ENCODE peak calls at places on chromosomes 12 and 14, in ten cellular contexts. E is caudate nucleus; H is H1; P is effector memory CD4-positive, alpha-beta T cell; G is activated naive CD4-positive, alpha-beta T cell; T is HuH-7; M is iris pigment epithelial cell; F is retina; Y is activated CD8-positive, alpha-beta memory T cell treated with anti-CD3 and anti-CD28 coated beads for 24 hours; L is SW480. Z is an unnamed sample.

GRCh38 chr12:75720807-75721206 is 209.4 kb upstream of the KRR1 start:
- DNase-seq in E (no peak), H (no peak), P (no peak), G (no peak), T (no peak), M (no peak), F (no peak), Y (no peak), L (no peak), Z (peak)

GRCh38 chr12:62625238-62625637 is 158.6 kb downstream of the MON2 start:
- DNase-seq in E (no peak), H (no peak), P (no peak), G (no peak), T (peak), M (peak), F (no peak), Y (no peak), L (no peak), Z (no peak)

GRCh38 chr12:29286081-29286800 is 94.7 kb downstream of the ERGIC2 start:
- DNase-seq in E (no peak), H (no peak), P (no peak), G (no peak), T (no peak), M (peak), F (no peak), Y (no peak), L (no peak), Z (no peak)

GRCh38 chr12:47270782-47271664 is 191.3 kb upstream of the AMIGO2 start:
- DNase-seq in E (no peak), H (no peak), P (no peak), G (no peak), T (no peak), M (peak), F (no peak), Y (no peak), L (peak), Z (peak)

GRCh38 chr14:89618309-89618708 is 201.3 kb upstream of the FOXN3 start:
- DNase-seq in E (no peak), H (no peak), P (no peak), G (no peak), T (peak), M (peak), F (peak), Y (no peak), L (peak), Z (no peak)

GRCh38 chr14:70780396-70781075 is 28.8 kb downstream of the MAP3K9 start:
- DNase-seq in E (no peak), H (no peak), P (no peak), G (no peak), T (no peak), M (no peak), F (no peak), Y (no peak), L (no peak), Z (no peak)

GRCh38 chr12:38823743-38824142 is 81.6 kb downstream of the CPNE8 start:
- DNase-seq in E (no peak), H (no peak), P (no peak), G (no peak), T (no peak), M (no peak), F (no peak), Y (no peak), L (no peak), Z (no peak)

GRCh38 chr12:41019461-41019860 is 168.7 kb upstream of the PDZRN4 start:
- DNase-seq in E (no peak), H (no peak), P (no peak), G (no peak), T (no peak), M (no peak), F (no peak), Y (no peak), L (no peak), Z (no peak)

GRCh38 chr12:124786065-124786964 is 77.3 kb downstream of the SCARB1 start:
- DNase-seq in E (peak), H (peak), P (no peak), G (no peak), T (no peak), M (peak), F (peak), Y (no peak), L (no peak), Z (peak)

GRCh38 chr12:51951843-51952722 is 584 bp downstream of the ACVR1B start:
- DNase-seq in E (no peak), H (no peak), P (no peak), G (no peak), T (no peak), M (no peak), F (peak), Y (peak), L (no peak), Z (peak)

GRCh38 chr12:96571101-96571862 is 81.9 kb downstream of the CFAP54 start:
- DNase-seq in E (no peak), H (no peak), P (no peak), G (no peak), T (no peak), M (peak), F (no peak), Y (no peak), L (no peak), Z (no peak)

GRCh38 chr12:69933115-69933552 is 108.1 kb downstream of the MYRFL start:
- DNase-seq in E (no peak), H (peak), P (no peak), G (no peak), T (no peak), M (no peak), F (peak), Y (no peak), L (no peak), Z (no peak)

GRCh38 chr12:108855284-108856169 is 1.9 kb downstream of the SSH1 start:
- DNase-seq in E (no peak), H (no peak), P (no peak), G (no peak), T (no peak), M (peak), F (no peak), Y (no peak), L (no peak), Z (no peak)

GRCh38 chr14:70873627-70874026 is 33.6 kb upstream of the PCNX1 start:
- DNase-seq in E (no peak), H (no peak), P (no peak), G (no peak), T (no peak), M (no peak), F (no peak), Y (no peak), L (no peak), Z (no peak)

GRCh38 chr14:53710615-53711014 is 246.0 kb downstream of the BMP4 start:
- DNase-seq in E (no peak), H (no peak), P (no peak), G (no peak), T (no peak), M (no peak), F (no peak), Y (no peak), L (no peak), Z (no peak)

GRCh38 chr14:90204516-90204915 is 51.8 kb upstream of the PSMC1 start:
- DNase-seq in E (no peak), H (no peak), P (no peak), G (no peak), T (no peak), M (no peak), F (no peak), Y (no peak), L (no peak), Z (no peak)

GRCh38 chr12:102294568-102294967 is 96.9 kb upstream of the PMCH start:
- DNase-seq in E (no peak), H (no peak), P (no peak), G (no peak), T (no peak), M (no peak), F (no peak), Y (no peak), L (no peak), Z (no peak)

GRCh38 chr12:101713930-101714329 is 16.5 kb downstream of the CHPT1 start:
- DNase-seq in E (no peak), H (no peak), P (no peak), G (no peak), T (no peak), M (no peak), F (no peak), Y (no peak), L (no peak), Z (no peak)

GRCh38 chr14:91413547-91414474 is 3.8 kb downstream of the CCDC88C start:
- DNase-seq in E (no peak), H (peak), P (peak), G (no peak), T (no peak), M (no peak), F (no peak), Y (no peak), L (no peak), Z (peak)

GRCh38 chr12:76236640-76237039 is 111.6 kb downstream of the BBS10 start:
- DNase-seq in E (no peak), H (no peak), P (no peak), G (no peak), T (no peak), M (peak), F (no peak), Y (no peak), L (no peak), Z (peak)

GRCh38 chr14:103679351-103679750 is 35.9 kb downstream of the XRCC3 start:
- DNase-seq in E (no peak), H (no peak), P (no peak), G (peak), T (no peak), M (peak), F (no peak), Y (peak), L (peak), Z (peak)

GRCh38 chr12:54425696-54426095 is 6.6 kb upstream of the ITGA5 start:
- DNase-seq in E (no peak), H (no peak), P (no peak), G (no peak), T (no peak), M (no peak), F (no peak), Y (no peak), L (no peak), Z (no peak)

GRCh38 chr12:105253882-105254513 is 18.0 kb upstream of the APPL2 start:
- DNase-seq in E (no peak), H (no peak), P (no peak), G (no peak), T (no peak), M (peak), F (no peak), Y (no peak), L (peak), Z (no peak)

GRCh38 chr12:97047361-97047760 is 140.3 kb downstream of the NEDD1 start:
- DNase-seq in E (no peak), H (no peak), P (no peak), G (no peak), T (no peak), M (no peak), F (no peak), Y (no peak), L (no peak), Z (no peak)

Z was measured in HT-29.